ENCODE peak calls at places on chromosomes 13 and 19, in five cellular contexts. U, H, K, O and M are unnamed samples. For H3K4me1, the result is how much of the 10 kb centered on the place peaks cover.

GRCh38 chr19:7658219-7658686 is 10.6 kb upstream of the RETN start:
- DNase-seq in U (no peak), H (no peak), K (no peak), O (peak), M (no peak)

GRCh38 chr13:36919833-36920611 is at the start of gene SMAD9:
- DNase-seq in U (peak), H (peak), K (peak), O (no peak), M (peak)

GRCh38 chr19:30719991-30720329 is 347.8 kb downstream of the ZNF536 start:
- DNase-seq in U (no peak), H (peak), K (no peak), O (no peak), M (peak)

GRCh38 chr13:35714588-35714987 is 238.1 kb upstream of the MAB21L1 start:
- DNase-seq in U (no peak), H (peak), K (no peak), O (no peak), M (no peak)

GRCh38 chr19:15702590-15702930 is 25.3 kb upstream of the OR10H2 start:
- DNase-seq in U (peak), H (no peak), K (peak), O (no peak), M (peak)

GRCh38 chr19:6890938-6891337 is 3.6 kb downstream of the ADGRE1 start:
- DNase-seq in U (no peak), H (no peak), K (no peak), O (peak), M (no peak)

GRCh38 chr13:50208826-50209335 is 193.6 kb downstream of the KCNRG start:
- DNase-seq in U (no peak), H (peak), K (peak), O (no peak), M (no peak)

GRCh38 chr19:44624840-44625354 is 11.5 kb downstream of the IGSF23 start:
- DNase-seq in U (no peak), H (no peak), K (no peak), O (no peak), M (no peak)

GRCh38 chr13:30453727-30454126 is 12.0 kb downstream of the HMGB1 start:
- DNase-seq in U (no peak), H (no peak), K (no peak), O (no peak), M (no peak)

GRCh38 chr19:35120492-35120891 is 4.9 kb downstream of the FXYD3 start:
- DNase-seq in U (no peak), H (no peak), K (no peak), O (no peak), M (no peak)

GRCh38 chr13:26020536-26021290 is 31.1 kb downstream of the SHISA2 start:
- DNase-seq in U (no peak), H (no peak), K (no peak), O (no peak), M (no peak)

GRCh38 chr13:44407891-44408290 is 34.3 kb downstream of the SERP2 start:
- DNase-seq in U (no peak), H (no peak), K (no peak), O (no peak), M (no peak)

GRCh38 chr19:3175761-3176714 is 2.5 kb upstream of the S1PR4 start:
- DNase-seq in U (no peak), H (no peak), K (no peak), O (peak), M (no peak)

DNA sequence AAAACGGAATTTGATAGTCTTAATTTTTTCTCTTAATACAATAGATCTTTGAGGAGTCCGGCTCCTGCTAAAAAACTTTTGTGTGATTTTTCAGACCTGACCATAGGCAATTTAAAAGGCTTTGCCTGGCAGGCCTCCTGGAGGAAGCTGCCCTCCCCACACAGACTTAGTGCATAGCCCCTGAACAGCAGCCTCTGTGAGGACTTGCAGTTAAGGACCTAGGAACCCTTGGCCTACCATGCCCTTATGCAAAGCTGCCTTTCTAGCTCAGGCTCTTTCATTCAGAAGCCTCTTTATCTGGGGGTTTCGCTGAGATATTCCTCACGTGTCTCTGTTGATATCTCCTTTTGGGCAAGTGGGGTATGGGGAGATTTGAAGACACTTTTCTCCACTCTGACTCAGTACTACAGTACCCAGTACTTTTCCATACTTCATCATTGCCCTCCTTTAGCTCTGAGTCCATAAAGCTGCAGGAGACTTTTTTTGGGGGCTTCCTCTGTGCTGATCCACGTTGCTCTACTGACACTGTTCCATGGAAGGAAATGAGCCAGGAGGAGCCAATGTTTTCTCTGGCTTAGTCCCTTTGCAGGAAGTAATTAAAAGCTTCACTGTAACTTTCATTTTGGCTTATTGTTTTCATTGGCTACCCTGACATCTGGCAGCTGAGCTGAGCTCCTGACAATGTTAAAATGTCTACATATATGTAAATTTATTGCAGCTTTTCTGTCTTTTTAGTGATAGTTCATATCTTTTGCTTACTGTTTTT is 283.1 kb downstream of the TDRD3 start:
- DNase-seq in U (no peak), H (no peak), K (no peak), O (no peak), M (no peak)
- H3K4me1 ChIP-seq in U (under half), H (under half), K (under half), O (under half), M (under half)

GRCh38 chr13:97245011-97245410 is 22.9 kb downstream of the MBNL2 start:
- DNase-seq in U (no peak), H (no peak), K (no peak), O (no peak), M (no peak)

GRCh38 chr13:97243915-97244820 is 22.0 kb downstream of the MBNL2 start:
- DNase-seq in U (no peak), H (no peak), K (no peak), O (no peak), M (no peak)

GRCh38 chr13:97248243-97248642 is 26.1 kb downstream of the MBNL2 start:
- DNase-seq in U (no peak), H (no peak), K (no peak), O (no peak), M (no peak)

GRCh38 chr13:97249093-97249787 is 27.1 kb downstream of the MBNL2 start:
- DNase-seq in U (no peak), H (no peak), K (no peak), O (no peak), M (no peak)

DNA sequence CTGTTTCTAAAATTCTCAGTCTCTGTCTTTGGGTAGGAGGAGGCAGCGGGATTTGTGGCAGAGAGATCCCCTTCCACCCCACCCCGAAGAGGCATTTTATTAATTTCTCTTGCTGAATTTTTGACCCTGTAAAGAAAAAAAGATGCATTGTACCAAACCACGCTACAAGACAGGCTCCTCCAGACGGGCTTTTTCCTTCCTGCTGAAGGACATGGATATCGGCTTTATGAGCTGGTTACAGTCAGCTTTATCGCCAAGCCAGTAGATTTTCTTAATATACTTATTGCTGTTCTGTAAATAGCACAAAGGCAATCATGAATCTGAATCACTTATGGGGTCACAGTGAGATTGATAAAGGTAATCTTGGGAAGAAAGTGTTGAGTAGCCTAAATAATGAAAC is 24.5 kb downstream of the MBNL2 start:
- DNase-seq in U (no peak), H (no peak), K (no peak), O (no peak), M (no peak)
- H3K4me1 ChIP-seq in U (half or more), H (under half), K (under half), O (under half), M (under half)

DNA sequence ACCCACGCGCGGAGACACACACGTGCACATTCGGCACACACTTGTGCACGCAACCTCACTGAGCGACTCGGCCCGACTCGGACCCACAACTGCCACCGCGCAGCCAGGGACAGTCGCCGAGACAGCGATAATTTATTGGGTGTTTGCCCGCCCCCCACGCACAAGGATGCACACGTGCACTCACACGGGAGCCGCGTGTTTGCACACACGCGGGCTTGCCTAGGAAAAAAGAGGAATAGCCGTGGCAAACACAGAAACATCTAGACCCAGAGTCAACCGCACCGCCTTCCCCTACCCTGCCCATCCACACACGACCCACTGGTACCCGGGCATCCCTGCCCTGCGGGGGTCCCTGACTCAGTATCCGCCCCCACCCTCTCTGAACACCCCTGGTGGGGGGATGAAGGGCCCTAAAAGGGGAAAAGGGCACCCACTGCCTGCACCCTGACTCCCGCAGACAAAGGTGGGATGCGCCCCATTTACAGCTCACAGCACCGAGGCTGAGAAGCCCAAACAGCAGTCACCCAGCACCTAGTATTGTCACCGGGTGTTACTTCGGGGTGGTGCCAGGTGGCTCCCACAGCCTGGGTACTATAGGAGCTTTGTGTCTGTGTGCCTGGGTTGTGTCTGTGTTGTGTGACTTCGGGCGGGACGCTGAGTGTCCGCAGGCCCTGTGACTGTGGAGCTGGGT is 1.0 kb upstream of the SSBP4 start:
- DNase-seq in U (peak), H (peak), K (no peak), O (no peak), M (peak)
- H3K4me1 ChIP-seq in U (under half), H (under half), K (half or more), O (half or more), M (under half)

GRCh38 chr19:54209748-54210494 is 9.3 kb downstream of the RPS9 start:
- DNase-seq in U (peak), H (no peak), K (peak), O (no peak), M (peak)
- H3K4me1 ChIP-seq in U (half or more), H (under half), K (half or more), O (under half), M (under half)

DNA sequence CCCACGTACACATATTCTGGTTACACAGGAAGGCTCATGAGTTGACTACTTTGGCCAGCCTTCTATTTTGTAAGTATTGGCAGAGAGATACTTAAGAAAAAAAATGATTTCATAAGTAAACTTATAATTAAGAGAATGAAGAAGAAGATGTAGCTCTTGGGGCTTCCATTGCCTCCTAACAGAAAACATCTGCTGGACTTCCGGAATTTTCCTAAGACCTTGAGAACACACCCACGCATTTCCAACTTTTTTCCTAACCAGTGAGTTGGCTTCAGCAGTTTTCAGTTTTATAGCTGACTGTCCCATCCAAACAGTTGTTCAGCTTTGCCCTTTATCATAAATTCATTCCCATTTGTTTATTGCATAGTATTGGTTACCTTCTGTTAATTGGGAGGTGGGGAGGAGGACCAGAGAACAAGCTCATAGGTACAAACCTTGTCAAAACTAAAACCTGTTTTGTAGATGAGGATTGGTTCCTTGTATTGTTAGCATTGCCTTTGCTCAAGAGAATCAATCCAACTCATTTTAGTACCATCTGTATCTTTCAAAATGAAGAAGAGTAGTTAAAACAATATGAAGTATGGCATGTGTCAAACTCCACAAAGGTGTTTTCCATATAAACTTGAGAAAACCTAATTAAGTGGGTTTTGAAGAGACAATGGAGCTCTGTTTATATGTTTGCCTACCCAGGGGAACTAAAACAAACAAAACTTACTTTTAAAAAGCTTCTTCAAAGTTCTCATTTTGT is 93.9 kb downstream of the COL4A2 start:
- DNase-seq in U (no peak), H (no peak), K (no peak), O (no peak), M (peak)
- H3K4me1 ChIP-seq in U (under half), H (under half), K (under half), O (under half), M (under half)